ENCODE peak calls at places on chromosomes 3 and 15, in six cellular contexts. V is CD8-positive, alpha-beta T cell; G is AG10803; Q is cardiac fibroblast; L is spleen; O is sigmoid colon. T is an unnamed sample.

GRCh38 chr3:170108955-170109354 is 71.2 kb downstream of the GPR160 start:
- DNase-seq in V (no peak), G (no peak), Q (no peak), L (no peak), O (no peak), T (no peak)

GRCh38 chr3:12856626-12857025 is 15.3 kb upstream of the RPL32 start:
- DNase-seq in V (no peak), G (no peak), Q (no peak), L (no peak), O (no peak), T (no peak)

GRCh38 chr3:95235916-95236315 is 1173.1 kb downstream of the NSUN3 start:
- DNase-seq in V (no peak), G (no peak), Q (no peak), L (no peak), O (no peak), T (no peak)

GRCh38 chr15:78069052-78069414 is 8.5 kb downstream of the TBC1D2B start:
- DNase-seq in V (no peak), G (no peak), Q (no peak), L (no peak), O (peak; percentile 46), T (no peak)

GRCh38 chr15:25697586-25697985 is 165.5 kb downstream of the ATP10A start:
- DNase-seq in V (no peak), G (no peak), Q (no peak), L (no peak), O (no peak), T (no peak)

GRCh38 chr15:45157056-45157455 is 27.3 kb downstream of the DUOX1 start:
- DNase-seq in V (no peak), G (peak; percentile 79), Q (peak; percentile 81), L (no peak), O (no peak), T (no peak)

GRCh38 chr3:117820900-117821299 is 1111.3 kb downstream of the TUSC7 start:
- DNase-seq in V (no peak), G (peak; percentile 5), Q (peak; percentile 7), L (no peak), O (no peak), T (no peak)

GRCh38 chr3:183370391-183370790 is 58.0 kb downstream of the MCF2L2 start:
- DNase-seq in V (no peak), G (peak; percentile 53), Q (peak; percentile 57), L (no peak), O (no peak), T (no peak)

GRCh38 chr3:17179381-17180205 is 294.8 kb downstream of the PLCL2 start:
- DNase-seq in V (no peak), G (peak; percentile 12), Q (peak; percentile 45), L (no peak), O (no peak), T (no peak)

GRCh38 chr3:171772427-171773056 is 37.7 kb downstream of the PLD1 start:
- DNase-seq in V (peak; percentile 28), G (peak; percentile 62), Q (peak; percentile 83), L (no peak), O (peak; percentile 68), T (peak; percentile 39)

GRCh38 chr3:36876181-36876936 is 68.5 kb downstream of the TRANK1 start:
- DNase-seq in V (no peak), G (no peak), Q (no peak), L (no peak), O (no peak), T (no peak)

GRCh38 chr15:51004103-51004536 is 90.6 kb downstream of the TNFAIP8L3 start:
- DNase-seq in V (no peak), G (peak; percentile 39), Q (peak; percentile 56), L (no peak), O (no peak), T (peak; percentile 32)

GRCh38 chr3:146664403-146664802 is 59.3 kb upstream of the PLSCR5 start:
- DNase-seq in V (no peak), G (no peak), Q (no peak), L (no peak), O (no peak), T (no peak)

GRCh38 chr3:20056727-20057611 is 16.7 kb downstream of the KAT2B start:
- DNase-seq in V (no peak), G (peak; percentile 78), Q (peak; percentile 88), L (no peak), O (no peak), T (no peak)

GRCh38 chr15:59366368-59367021 is 6.2 kb downstream of the MYO1E start:
- DNase-seq in V (no peak), G (no peak), Q (peak; percentile 35), L (no peak), O (no peak), T (no peak)

GRCh38 chr3:123394391-123395022 is 54.4 kb downstream of the ADCY5 start:
- DNase-seq in V (no peak), G (no peak), Q (no peak), L (peak; percentile 14), O (no peak), T (no peak)

GRCh38 chr3:2950159-2950558 is 160.0 kb downstream of the IL5RA start:
- DNase-seq in V (no peak), G (no peak), Q (no peak), L (no peak), O (no peak), T (no peak)

GRCh38 chr3:197718904-197719303 is 17.8 kb downstream of the RUBCN start:
- DNase-seq in V (no peak), G (peak; percentile 71), Q (peak; percentile 40), L (no peak), O (no peak), T (no peak)

GRCh38 chr15:70535071-70535954 is 228.0 kb downstream of the UACA start:
- DNase-seq in V (peak; percentile 47), G (no peak), Q (no peak), L (peak; percentile 84), O (no peak), T (no peak)

GRCh38 chr15:98775498-98776230 is 127.3 kb downstream of the IGF1R start:
- DNase-seq in V (no peak), G (peak; percentile 61), Q (no peak), L (no peak), O (no peak), T (no peak)

DNA sequence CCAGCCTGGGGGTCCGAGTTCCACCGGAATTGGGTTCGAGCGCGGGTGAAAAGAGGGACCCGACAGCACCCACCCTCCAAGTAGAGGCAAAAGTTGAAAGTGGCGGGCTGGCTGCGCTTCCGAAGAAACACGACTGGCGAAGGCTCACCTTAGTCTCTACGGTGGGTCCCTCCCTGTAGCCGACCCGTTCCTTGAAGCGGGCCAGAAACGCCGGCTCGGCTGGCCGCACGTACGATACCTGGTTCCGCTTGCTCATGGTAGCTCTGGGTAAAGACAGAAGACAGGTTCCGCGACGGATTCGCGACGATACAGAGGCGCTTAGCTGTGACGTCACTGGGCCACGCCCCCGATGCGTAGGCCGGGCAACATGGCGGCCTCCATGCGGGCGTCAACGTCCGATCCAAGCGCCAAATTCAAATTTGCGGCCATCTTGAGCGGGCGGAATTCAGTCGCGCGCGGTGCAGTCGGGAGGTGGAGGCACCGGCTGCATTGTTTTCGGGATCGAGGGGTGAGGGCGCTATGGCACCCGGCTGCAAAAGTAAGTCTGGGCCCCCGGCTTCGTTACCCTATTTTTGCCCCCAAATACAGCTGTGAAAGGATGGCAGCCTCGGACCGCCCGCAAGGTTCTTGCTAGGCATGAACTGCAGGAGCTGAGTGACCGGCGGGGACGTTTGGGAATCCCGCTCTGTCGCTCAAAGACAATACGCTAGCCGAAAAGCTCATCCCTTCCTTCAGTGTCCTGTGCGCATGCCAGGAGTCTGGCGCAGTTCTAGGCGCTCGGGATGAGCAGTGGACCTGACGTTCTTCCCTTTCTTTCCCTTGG is at the start of the genes KIAA1143 and KIF15:
- DNase-seq in V (peak; percentile 94), G (peak; percentile 93), Q (peak; percentile 96), L (peak; percentile 98), O (peak; percentile 98), T (peak; percentile 96)
- TF ChIP-seq CTCF in V (no peak), G (no peak), Q (no peak), L (no peak), O (no peak), T (no peak)

GRCh38 chr3:190385835-190386688 is 1.9 kb upstream of the CLDN16 start:
- DNase-seq in V (no peak), G (peak; percentile 93), Q (peak; percentile 90), L (no peak), O (no peak), T (no peak)

GRCh38 chr3:190387578-190388213 is at the start of gene CLDN16:
- DNase-seq in V (no peak), G (no peak), Q (no peak), L (no peak), O (no peak), T (peak; percentile 68)

GRCh38 chr3:190382082-190382481 is 5.9 kb upstream of the CLDN16 start:
- DNase-seq in V (no peak), G (peak; percentile 76), Q (peak; percentile 31), L (no peak), O (no peak), T (no peak)

GRCh38 chr3:190381356-190381940 is 6.5 kb upstream of the CLDN16 start:
- DNase-seq in V (no peak), G (peak; percentile 23), Q (no peak), L (no peak), O (no peak), T (no peak)

DNA sequence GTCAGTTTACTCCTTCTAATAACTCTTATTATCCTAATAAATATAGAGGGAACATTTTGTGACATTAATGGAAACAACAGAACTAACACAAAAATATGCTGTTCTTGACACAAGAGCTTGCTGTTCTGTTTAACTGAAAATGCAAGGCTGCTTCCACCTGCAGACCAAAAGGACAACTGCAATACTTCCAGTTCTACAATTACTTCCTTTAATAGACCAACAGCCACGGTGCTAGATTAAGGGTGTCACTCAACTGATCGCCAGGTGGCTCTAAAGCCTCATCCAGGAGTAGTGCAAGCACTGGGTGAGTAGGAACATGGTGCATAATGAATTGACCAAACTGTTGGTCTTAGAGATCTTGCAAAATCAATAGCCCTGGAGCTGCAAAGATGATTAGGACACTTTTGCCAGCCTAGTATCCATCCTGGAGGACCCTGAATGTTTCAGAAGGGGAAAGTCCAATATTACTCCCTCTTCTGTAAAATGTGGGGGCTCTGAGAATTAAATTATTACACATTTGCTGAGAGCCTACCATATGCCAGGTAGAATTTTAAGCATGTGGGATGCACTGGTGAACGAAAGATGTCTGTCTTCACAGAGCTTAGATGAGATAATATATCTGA is 3.6 kb upstream of the CLDN16 start:
- DNase-seq in V (no peak), G (peak; percentile 42), Q (peak; percentile 63), L (no peak), O (no peak), T (peak; percentile 55)
- TF ChIP-seq CTCF in V (no peak), G (peak; percentile 55), Q (peak; percentile 68), L (no peak), O (no peak), T (peak; percentile 34)

GRCh38 chr3:166900866-166901577 is 479.1 kb downstream of the ZBBX start:
- DNase-seq in V (no peak), G (no peak), Q (no peak), L (no peak), O (no peak), T (no peak)

GRCh38 chr3:166902374-166902773 is 477.7 kb downstream of the ZBBX start:
- DNase-seq in V (no peak), G (no peak), Q (no peak), L (no peak), O (no peak), T (no peak)
- TF ChIP-seq CTCF in V (no peak), G (no peak), Q (no peak), L (no peak), O (no peak), T (no peak)

DNA sequence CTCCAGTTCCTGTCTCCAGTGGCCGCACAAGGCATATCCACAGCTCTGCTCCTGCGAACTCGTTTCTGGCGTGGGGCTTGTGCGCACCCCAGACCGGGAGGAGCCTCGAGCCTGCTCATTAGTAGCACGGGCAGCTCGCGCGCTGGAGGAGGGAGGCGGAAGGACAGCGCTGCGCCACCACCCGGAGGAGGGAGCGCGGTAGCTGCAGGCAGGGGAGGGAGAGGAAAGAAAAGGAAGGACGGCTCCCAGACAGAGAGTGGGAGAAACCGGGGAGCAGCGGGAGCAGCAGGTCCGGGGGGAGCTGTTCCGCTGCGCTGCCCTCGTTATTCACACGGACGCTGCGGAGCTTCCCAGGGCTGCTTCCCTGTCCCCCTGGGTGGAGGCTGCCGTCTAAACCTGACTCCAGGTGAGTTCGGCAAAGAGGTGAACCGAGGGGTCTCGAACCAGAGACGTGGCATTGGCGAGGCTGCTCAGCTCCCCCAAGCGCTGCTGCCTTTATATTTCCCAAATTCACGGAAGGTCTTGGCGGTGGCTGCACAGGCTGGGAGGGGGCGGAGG is 121.3 kb upstream of the ZNF717 start:
- DNase-seq in V (no peak), G (peak; percentile 0), Q (no peak), L (peak; percentile 80), O (peak; percentile 62), T (no peak)
- TF ChIP-seq CTCF in V (no peak), G (no peak), Q (peak; percentile 6), L (no peak), O (no peak), T (no peak)

T was measured in lung.